ENCODE peak calls at places on chromosomes 2 and 18, in eight cellular contexts. One of them, this sample, is unnamed.

GRCh38 chr2:5915926-5916325 is 223.7 kb downstream of the SOX11 start:
- DNase-seq in K562: no peak
- DNase-seq in endothelial cell: peak; percentile 67
- DNase-seq in H4: peak; percentile 21
- DNase-seq in effector memory CD4-positive, alpha-beta T cell: no peak
- DNase-seq in MCF 10A: peak; percentile 3
- DNase-seq in left lobe of liver: no peak
- DNase-seq in activated CD4-positive, alpha-beta T cell treated with anti-CD3 and anti-CD28 coated beads for 48 hours: peak; percentile 29
- DNase-seq in this sample: no peak

GRCh38 chr2:122748552-122749011 is 993.1 kb downstream of the TSN start:
- DNase-seq in K562: no peak
- DNase-seq in H4: peak; percentile 40
- DNase-seq in effector memory CD4-positive, alpha-beta T cell: no peak
- DNase-seq in endothelial cell: no peak
- DNase-seq in MCF 10A: peak; percentile 73
- DNase-seq in activated CD4-positive, alpha-beta T cell treated with anti-CD3 and anti-CD28 coated beads for 48 hours: no peak
- DNase-seq in left lobe of liver: no peak
- DNase-seq in this sample: no peak

GRCh38 chr2:854460-854859 is 96.2 kb upstream of the SNTG2 start:
- DNase-seq in left lobe of liver: no peak
- DNase-seq in MCF 10A: peak; percentile 30
- DNase-seq in effector memory CD4-positive, alpha-beta T cell: peak; percentile 19
- DNase-seq in K562: peak; percentile 54
- DNase-seq in activated CD4-positive, alpha-beta T cell treated with anti-CD3 and anti-CD28 coated beads for 48 hours: peak; percentile 64
- DNase-seq in endothelial cell: peak; percentile 53
- DNase-seq in H4: no peak
- DNase-seq in this sample: peak; percentile 36

GRCh38 chr2:196253115-196253484 is 81.7 kb upstream of the STK17B start:
- DNase-seq in K562: no peak
- DNase-seq in effector memory CD4-positive, alpha-beta T cell: no peak
- DNase-seq in left lobe of liver: no peak
- DNase-seq in activated CD4-positive, alpha-beta T cell treated with anti-CD3 and anti-CD28 coated beads for 48 hours: no peak
- DNase-seq in endothelial cell: no peak
- DNase-seq in MCF 10A: no peak
- DNase-seq in H4: no peak
- DNase-seq in this sample: no peak

GRCh38 chr2:37378411-37378810 is 34.0 kb downstream of the QPCT start:
- DNase-seq in activated CD4-positive, alpha-beta T cell treated with anti-CD3 and anti-CD28 coated beads for 48 hours: no peak
- DNase-seq in left lobe of liver: no peak
- DNase-seq in K562: no peak
- DNase-seq in MCF 10A: peak; percentile 81
- DNase-seq in endothelial cell: no peak
- DNase-seq in effector memory CD4-positive, alpha-beta T cell: no peak
- DNase-seq in H4: peak; percentile 45
- DNase-seq in this sample: peak; percentile 22

GRCh38 chr2:207530160-207531023 is 630 bp downstream of the CREB1 start:
- DNase-seq in MCF 10A: peak; percentile 59
- DNase-seq in activated CD4-positive, alpha-beta T cell treated with anti-CD3 and anti-CD28 coated beads for 48 hours: peak; percentile 55
- DNase-seq in left lobe of liver: peak; percentile 62
- DNase-seq in effector memory CD4-positive, alpha-beta T cell: peak; percentile 44
- DNase-seq in K562: peak; percentile 58
- DNase-seq in endothelial cell: peak; percentile 33
- DNase-seq in H4: peak; percentile 17
- DNase-seq in this sample: no peak

GRCh38 chr18:51659781-51660180 is 462.3 kb upstream of the MEX3C start:
- DNase-seq in MCF 10A: no peak
- DNase-seq in endothelial cell: no peak
- DNase-seq in activated CD4-positive, alpha-beta T cell treated with anti-CD3 and anti-CD28 coated beads for 48 hours: no peak
- DNase-seq in K562: no peak
- DNase-seq in effector memory CD4-positive, alpha-beta T cell: no peak
- DNase-seq in left lobe of liver: no peak
- DNase-seq in H4: no peak
- DNase-seq in this sample: no peak

GRCh38 chr18:12960846-12961397 is 13.1 kb downstream of the SEH1L start:
- DNase-seq in effector memory CD4-positive, alpha-beta T cell: no peak
- DNase-seq in activated CD4-positive, alpha-beta T cell treated with anti-CD3 and anti-CD28 coated beads for 48 hours: no peak
- DNase-seq in MCF 10A: no peak
- DNase-seq in H4: no peak
- DNase-seq in endothelial cell: no peak
- DNase-seq in K562: no peak
- DNase-seq in left lobe of liver: no peak
- DNase-seq in this sample: no peak

GRCh38 chr18:3411854-3412268 is 38.1 kb upstream of the TGIF1 start:
- DNase-seq in H4: no peak
- DNase-seq in left lobe of liver: no peak
- DNase-seq in K562: no peak
- DNase-seq in activated CD4-positive, alpha-beta T cell treated with anti-CD3 and anti-CD28 coated beads for 48 hours: peak; percentile 31
- DNase-seq in endothelial cell: no peak
- DNase-seq in MCF 10A: no peak
- DNase-seq in effector memory CD4-positive, alpha-beta T cell: no peak
- DNase-seq in this sample: no peak

GRCh38 chr2:239089884-239090283 is 242.0 kb downstream of the TWIST2 start:
- DNase-seq in activated CD4-positive, alpha-beta T cell treated with anti-CD3 and anti-CD28 coated beads for 48 hours: no peak
- DNase-seq in H4: no peak
- DNase-seq in MCF 10A: no peak
- DNase-seq in K562: no peak
- DNase-seq in endothelial cell: no peak
- DNase-seq in effector memory CD4-positive, alpha-beta T cell: no peak
- DNase-seq in left lobe of liver: no peak
- DNase-seq in this sample: no peak

GRCh38 chr2:112542974-112543760 is 902 bp downstream of the POLR1B start:
- DNase-seq in MCF 10A: peak; percentile 41
- DNase-seq in effector memory CD4-positive, alpha-beta T cell: no peak
- DNase-seq in left lobe of liver: no peak
- DNase-seq in activated CD4-positive, alpha-beta T cell treated with anti-CD3 and anti-CD28 coated beads for 48 hours: peak; percentile 20
- DNase-seq in K562: no peak
- DNase-seq in endothelial cell: no peak
- DNase-seq in H4: no peak
- DNase-seq in this sample: no peak

GRCh38 chr2:198657520-198658121 is 800.1 kb downstream of the SATB2 start:
- DNase-seq in H4: peak; percentile 38
- DNase-seq in endothelial cell: peak; percentile 39
- DNase-seq in MCF 10A: peak; percentile 38
- DNase-seq in left lobe of liver: no peak
- DNase-seq in activated CD4-positive, alpha-beta T cell treated with anti-CD3 and anti-CD28 coated beads for 48 hours: no peak
- DNase-seq in K562: no peak
- DNase-seq in effector memory CD4-positive, alpha-beta T cell: no peak
- DNase-seq in this sample: no peak

GRCh38 chr2:129482626-129483025 is 496.8 kb upstream of the RAB6C start:
- DNase-seq in K562: no peak
- DNase-seq in activated CD4-positive, alpha-beta T cell treated with anti-CD3 and anti-CD28 coated beads for 48 hours: no peak
- DNase-seq in left lobe of liver: no peak
- DNase-seq in H4: no peak
- DNase-seq in effector memory CD4-positive, alpha-beta T cell: no peak
- DNase-seq in endothelial cell: no peak
- DNase-seq in MCF 10A: no peak
- DNase-seq in this sample: no peak